ENCODE peak calls at places on chromosomes 13 and 19, in six cellular contexts. R is IMR-90, H is neuronal stem cell, B is mesenchymal stem cell, P is H1, Z is H9. S is an unnamed sample.
A peak's percentile ranks its signal among the peaks of the same experiment; 100 is the strongest.

GRCh38 chr19:10991076-10991475 is 30.2 kb downstream of the SMARCA4 start:
- DNase-seq in B (no peak), P (no peak), Z (no peak), R (no peak), H (no peak), S (no peak)

GRCh38 chr19:2982983-2983350 is 5.6 kb downstream of the TLE6 start:
- DNase-seq in R (peak; percentile 68), Z (no peak), H (no peak), B (peak; percentile 54), P (no peak), S (peak; percentile 53)

GRCh38 chr13:84670245-84670644 is 788.0 kb upstream of the SLITRK1 start:
- DNase-seq in B (no peak), H (no peak), P (no peak), Z (no peak), R (no peak), S (no peak)

GRCh38 chr19:2721570-2722540 is 683 bp upstream of the DIRAS1 start:
- DNase-seq in R (no peak), Z (no peak), P (no peak), H (no peak), B (no peak), S (no peak)

GRCh38 chr19:4052114-4052992 is 14.3 kb downstream of the ZBTB7A start:
- DNase-seq in B (no peak), P (no peak), Z (no peak), R (peak; percentile 20), H (no peak), S (no peak)

GRCh38 chr13:91313103-91313502 is 34.4 kb upstream of the MIR17HG start:
- DNase-seq in R (peak; percentile 1), P (no peak), Z (no peak), H (no peak), B (peak; percentile 38), S (no peak)

GRCh38 chr19:1158885-1159448 is 15.1 kb downstream of the SBNO2 start:
- DNase-seq in H (no peak), R (no peak), Z (no peak), B (no peak), P (no peak), S (no peak)

GRCh38 chr13:88429862-88430261 is 758.7 kb downstream of the SLITRK5 start:
- DNase-seq in P (no peak), Z (no peak), H (no peak), R (no peak), B (no peak), S (no peak)

GRCh38 chr19:2381151-2381822 is 21.2 kb downstream of the TMPRSS9 start:
- DNase-seq in B (peak; percentile 27), Z (no peak), H (peak; percentile 21), P (no peak), R (peak; percentile 15), S (no peak)

GRCh38 chr13:95250961-95251360 is 50.3 kb downstream of the ABCC4 start:
- DNase-seq in H (no peak), R (no peak), Z (no peak), B (no peak), P (no peak), S (no peak)

GRCh38 chr19:54192972-54193371 is 1.9 kb downstream of the TSEN34 start:
- DNase-seq in H (no peak), B (no peak), Z (no peak), P (no peak), R (no peak), S (no peak)

GRCh38 chr19:41156207-41156606 is 36.8 kb upstream of the CYP2S1 start:
- DNase-seq in H (no peak), Z (no peak), R (no peak), B (no peak), P (no peak), S (no peak)

GRCh38 chr19:51701468-51702100 is 8.5 kb downstream of the SPACA6 start:
- DNase-seq in H (no peak), R (no peak), P (no peak), Z (no peak), B (no peak), S (no peak)

GRCh38 chr19:12665646-12666304 is 767 bp downstream of the MAN2B1 start:
- DNase-seq in Z (no peak), R (peak; percentile 10), P (no peak), H (no peak), B (no peak), S (no peak)

GRCh38 chr19:50480281-50481111 is 3.8 kb upstream of the GARIN5A start:
- DNase-seq in R (no peak), B (no peak), H (no peak), Z (no peak), P (no peak), S (no peak)

GRCh38 chr13:19680751-19681150 is 47.3 kb downstream of the MPHOSPH8 start:
- DNase-seq in P (no peak), B (peak; percentile 30), H (no peak), Z (no peak), R (peak; percentile 60), S (peak; percentile 24)

GRCh38 chr19:41189425-41190065 is 3.5 kb upstream of the CYP2S1 start:
- DNase-seq in H (no peak), Z (peak; percentile 86), P (no peak), B (no peak), R (no peak), S (no peak)

GRCh38 chr19:29119582-29119981 is 93.4 kb downstream of the UQCRFS1 start:
- DNase-seq in B (no peak), P (peak; percentile 51), Z (peak; percentile 50), R (no peak), H (no peak), S (peak; percentile 42)

GRCh38 chr19:40601061-40601973 is at the start of gene LTBP4:
- DNase-seq in R (no peak), H (no peak), B (peak; percentile 56), P (no peak), Z (peak; percentile 40), S (no peak)

GRCh38 chr19:5914946-5915781 is 1.1 kb downstream of the CAPS start:
- DNase-seq in P (no peak), B (no peak), R (no peak), Z (no peak), H (no peak), S (peak; percentile 84)

DNA sequence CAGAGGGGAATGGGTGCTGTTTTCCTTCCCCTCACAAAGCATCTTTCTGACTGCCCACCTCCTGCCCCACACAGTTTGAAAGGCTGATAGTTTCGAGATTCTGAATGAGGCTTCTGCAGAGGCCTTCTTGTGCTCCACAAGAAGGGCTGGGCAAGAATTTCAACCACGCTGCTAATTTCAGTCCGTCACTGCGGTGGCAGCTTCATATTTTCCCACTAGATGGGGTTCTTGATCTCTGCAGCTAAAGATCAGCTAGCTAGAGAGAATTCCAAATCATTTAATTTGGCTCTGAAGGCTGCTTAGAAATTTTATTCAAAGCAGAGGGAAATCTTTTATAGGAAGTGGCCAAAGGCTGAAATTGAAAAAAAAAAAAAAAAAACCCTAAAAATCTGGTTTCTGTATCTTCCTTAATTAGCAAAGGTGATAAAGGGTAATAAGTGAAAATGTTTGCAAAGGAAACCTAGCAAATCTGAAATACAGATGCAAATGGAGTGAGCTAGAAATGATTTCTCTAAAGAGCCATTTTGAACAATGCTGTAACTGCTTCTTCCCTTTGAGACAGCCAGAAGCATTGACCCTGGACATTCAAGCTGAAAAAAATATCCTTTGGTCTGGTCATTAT is 38.0 kb upstream of the C13orf42 start:
- DNase-seq in P (no peak), Z (peak; percentile 86), R (peak; percentile 45), B (peak; percentile 54), H (peak; percentile 51), S (peak; percentile 41)
- H3K18ac ChIP-seq in P (peak overlapping the region; percentile 98), Z (peak overlapping the region; percentile 25), R (no peak overlapping the region), B (no peak overlapping the region), H (peak overlapping the region; percentile 84), S (no peak overlapping the region)

GRCh38 chr13:109719962-109720646 is 66.3 kb downstream of the IRS2 start:
- DNase-seq in P (no peak), H (no peak), R (no peak), Z (no peak), B (no peak), S (no peak)

GRCh38 chr13:109720758-109721184 is 65.6 kb downstream of the IRS2 start:
- DNase-seq in B (no peak), R (no peak), P (no peak), Z (no peak), H (no peak), S (no peak)

GRCh38 chr13:109723046-109723445 is 63.3 kb downstream of the IRS2 start:
- DNase-seq in P (no peak), Z (no peak), H (no peak), B (no peak), R (no peak), S (no peak)

GRCh38 chr13:109724603-109725002 is 61.8 kb downstream of the IRS2 start:
- DNase-seq in P (no peak), B (no peak), H (no peak), R (no peak), Z (no peak), S (no peak)

GRCh38 chr13:109722068-109722467 is 64.3 kb downstream of the IRS2 start:
- DNase-seq in B (no peak), Z (no peak), H (no peak), R (no peak), P (no peak), S (no peak)
- H2BK120ac ChIP-seq in B (no peak overlapping the region), Z (no peak overlapping the region), H (no peak overlapping the region), R (no peak overlapping the region), P (no peak overlapping the region), S (no peak overlapping the region)

GRCh38 chr13:70896136-70896535 is 787.9 kb upstream of the KLHL1 start:
- DNase-seq in H (no peak), R (no peak), B (no peak), P (no peak), Z (no peak), S (no peak)

GRCh38 chr13:70894258-70894657 is 786.0 kb upstream of the KLHL1 start:
- DNase-seq in H (no peak), B (no peak), P (no peak), Z (no peak), R (no peak), S (no peak)

GRCh38 chr13:70893832-70894231 is 785.6 kb upstream of the KLHL1 start:
- DNase-seq in Z (peak; percentile 23), B (peak; percentile 45), P (no peak), H (no peak), R (no peak), S (no peak)

GRCh38 chr13:70890289-70890688 is 782.0 kb upstream of the KLHL1 start:
- DNase-seq in R (no peak), Z (no peak), B (no peak), H (no peak), P (no peak), S (no peak)

GRCh38 chr13:70895599-70895998 is 787.3 kb upstream of the KLHL1 start:
- DNase-seq in B (no peak), R (no peak), Z (no peak), P (no peak), H (no peak), S (no peak)
- H3K14ac ChIP-seq in B (no peak overlapping the region), R (no peak overlapping the region), Z (no peak overlapping the region), P (no peak overlapping the region), H (no peak overlapping the region), S (no peak overlapping the region)

GRCh38 chr13:48909088-48909389 is 66.7 kb upstream of the FNDC3A start:
- DNase-seq in B (no peak), H (no peak), Z (no peak), R (no peak), P (no peak), S (no peak)
- H3K18ac ChIP-seq in B (no peak overlapping the region), H (no peak overlapping the region), Z (no peak overlapping the region), R (no peak overlapping the region), P (no peak overlapping the region), S (no peak overlapping the region)